ENCODE peak calls at places on chromosome 6, in ten cellular contexts. V is hepatocyte; S is EH; R is neural crest cell; P is stromal cell of bone marrow; H is lower lobe of right lung; Q is NCI-H2171; U is CD8-positive, alpha-beta T cell; J is effector CD4-positive, alpha-beta T cell; O is skeletal muscle cell. T is an unnamed sample.

GRCh38 chr6:107576852-107577251 is 86.9 kb downstream of the SOBP start:
- DNase-seq in V (no peak), S (peak; percentile 32), R (no peak), P (peak; percentile 72), H (no peak), Q (no peak), U (no peak), J (no peak), O (peak; percentile 54), T (no peak)

GRCh38 chr6:105192707-105193465 is 13.1 kb upstream of the POPDC3 start:
- DNase-seq in V (no peak), S (peak; percentile 83), R (no peak), P (peak; percentile 75), H (no peak), Q (no peak), U (no peak), J (no peak), O (peak; percentile 81), T (no peak)

GRCh38 chr6:47669684-47670515 is 28.5 kb upstream of the ADGRF4 start:
- DNase-seq in V (peak; percentile 54), S (peak; percentile 12), R (no peak), P (no peak), H (no peak), Q (peak; percentile 51), U (no peak), J (no peak), O (no peak), T (no peak)

GRCh38 chr6:38594008-38594665 is 45.6 kb downstream of the BTBD9 start:
- DNase-seq in V (no peak), S (no peak), R (no peak), P (no peak), H (no peak), Q (no peak), U (no peak), J (no peak), O (no peak), T (no peak)

GRCh38 chr6:26087284-26088115 is at the start of gene HFE:
- DNase-seq in V (peak; percentile 64), S (peak; percentile 75), R (peak; percentile 21), P (peak; percentile 40), H (peak; percentile 72), Q (no peak), U (no peak), J (peak; percentile 12), O (peak; percentile 13), T (no peak)

GRCh38 chr6:20134613-20135012 is 77.7 kb downstream of the MBOAT1 start:
- DNase-seq in V (no peak), S (no peak), R (no peak), P (no peak), H (no peak), Q (no peak), U (no peak), J (no peak), O (no peak), T (no peak)

GRCh38 chr6:36542041-36542440 is 5.2 kb downstream of the STK38 start:
- DNase-seq in V (no peak), S (no peak), R (no peak), P (no peak), H (no peak), Q (no peak), U (no peak), J (no peak), O (no peak), T (no peak)

GRCh38 chr6:132530293-132530974 is 7.6 kb upstream of the TAAR9 start:
- DNase-seq in V (peak; percentile 86), S (peak; percentile 67), R (peak; percentile 74), P (peak; percentile 33), H (no peak), Q (peak; percentile 47), U (peak; percentile 67), J (peak; percentile 71), O (no peak), T (peak; percentile 23)

GRCh38 chr6:24831771-24832718 is 33.3 kb upstream of the ARMH2 start:
- DNase-seq in V (no peak), S (peak; percentile 87), R (no peak), P (peak; percentile 61), H (no peak), Q (no peak), U (no peak), J (no peak), O (peak; percentile 58), T (no peak)

GRCh38 chr6:111776236-111777189 is 96.7 kb downstream of the FYN start:
- DNase-seq in V (no peak), S (peak; percentile 11), R (no peak), P (no peak), H (no peak), Q (peak; percentile 30), U (no peak), J (no peak), O (no peak), T (peak; percentile 44)

GRCh38 chr6:168162366-168162765 is 83.4 kb upstream of the FRMD1 start:
- DNase-seq in V (no peak), S (no peak), R (no peak), P (no peak), H (no peak), Q (no peak), U (no peak), J (no peak), O (no peak), T (no peak)

GRCh38 chr6:107957165-107957908 is 671 bp downstream of the SEC63 start:
- DNase-seq in V (peak; percentile 68), S (peak; percentile 79), R (peak; percentile 18), P (peak; percentile 66), H (peak; percentile 68), Q (peak; percentile 34), U (peak; percentile 40), J (peak; percentile 48), O (peak; percentile 48), T (peak; percentile 41)

GRCh38 chr6:17478223-17478907 is 85.0 kb downstream of the CAP2 start:
- DNase-seq in V (no peak), S (peak; percentile 50), R (no peak), P (no peak), H (no peak), Q (no peak), U (no peak), J (no peak), O (no peak), T (no peak)

GRCh38 chr6:100176321-100176950 is 182.4 kb upstream of the MCHR2 start:
- DNase-seq in V (peak; percentile 57), S (peak; percentile 81), R (no peak), P (peak; percentile 57), H (no peak), Q (no peak), U (no peak), J (no peak), O (no peak), T (peak; percentile 2)

GRCh38 chr6:14550817-14551216 is 433.2 kb downstream of the CD83 start:
- DNase-seq in V (peak; percentile 26), S (peak; percentile 17), R (no peak), P (peak; percentile 48), H (no peak), Q (no peak), U (no peak), J (no peak), O (peak; percentile 71), T (no peak)

GRCh38 chr6:105591053-105591452 is 188.2 kb upstream of the PREP start:
- DNase-seq in V (no peak), S (peak; percentile 64), R (no peak), P (no peak), H (no peak), Q (no peak), U (no peak), J (no peak), O (no peak), T (no peak)

T was measured in NCI-H1694 treated with DMSO at 0.1 percent for 48 hours.